ENCODE peak calls at places on chromosomes 7 and 10, in eight cellular contexts. M is GM12865, W is GM20000, H is natural killer cell, X is osteoblast, F is uterus, S is left ventricle myocardium inferior, Y is osteocyte. P is an unnamed sample.
A peak's percentile ranks its signal among the peaks of the same experiment; 100 is the strongest.

GRCh38 chr10:118754132-118754555 is 626 bp downstream of the CACUL1 start:
- DNase-seq in M (peak; percentile 48), W (peak; percentile 55), H (peak; percentile 44), X (peak; percentile 84), F (no peak), S (peak; percentile 31), Y (no peak), P (no peak)

GRCh38 chr7:77306231-77307067 is 106.8 kb upstream of the FGL2 start:
- DNase-seq in M (no peak), W (no peak), H (no peak), X (no peak), F (no peak), S (no peak), Y (no peak), P (no peak)

GRCh38 chr7:91085175-91085574 is 179.1 kb upstream of the FZD1 start:
- DNase-seq in M (no peak), W (no peak), H (no peak), X (no peak), F (no peak), S (no peak), Y (no peak), P (no peak)

GRCh38 chr7:23662124-23662982 is 17.6 kb upstream of the FAM221A start:
- DNase-seq in M (no peak), W (no peak), H (no peak), X (no peak), F (no peak), S (no peak), Y (no peak), P (no peak)

GRCh38 chr7:150941983-150942590 is 36.0 kb downstream of the KCNH2 start:
- DNase-seq in M (peak; percentile 32), W (no peak), H (no peak), X (peak; percentile 66), F (no peak), S (peak; percentile 72), Y (no peak), P (no peak)

GRCh38 chr10:73889014-73889413 is 14.7 kb upstream of the CAMK2G start:
- DNase-seq in M (peak; percentile 75), W (no peak), H (no peak), X (peak; percentile 65), F (peak; percentile 39), S (peak; percentile 56), Y (no peak), P (no peak)

GRCh38 chr10:42951486-42952251 is 125.2 kb upstream of the RET start:
- DNase-seq in M (no peak), W (no peak), H (no peak), X (peak; percentile 47), F (no peak), S (peak; percentile 58), Y (peak; percentile 77), P (no peak)

GRCh38 chr10:62815373-62816111 is 624 bp downstream of the EGR2 start:
- DNase-seq in M (peak; percentile 39), W (no peak), H (peak; percentile 41), X (peak; percentile 90), F (no peak), S (no peak), Y (no peak), P (no peak)

GRCh38 chr7:142948603-142949002 is 9.3 kb downstream of the LLCFC1 start:
- DNase-seq in M (no peak), W (no peak), H (no peak), X (no peak), F (no peak), S (no peak), Y (no peak), P (no peak)

GRCh38 chr10:14487511-14487909 is 156.8 kb upstream of the FRMD4A start:
- DNase-seq in M (no peak), W (no peak), H (no peak), X (no peak), F (no peak), S (no peak), Y (no peak), P (no peak)

GRCh38 chr10:29804025-29804852 is 169.5 kb upstream of the SVIL start:
- DNase-seq in M (no peak), W (no peak), H (no peak), X (peak; percentile 92), F (no peak), S (no peak), Y (peak; percentile 86), P (no peak)

GRCh38 chr10:75461672-75462649 is 30.5 kb downstream of the LRMDA start:
- DNase-seq in M (no peak), W (no peak), H (no peak), X (no peak), F (no peak), S (no peak), Y (no peak), P (no peak)

GRCh38 chr7:43302211-43302711 is 189.8 kb downstream of the HECW1 start:
- DNase-seq in M (no peak), W (no peak), H (no peak), X (peak; percentile 78), F (no peak), S (no peak), Y (no peak), P (no peak)

GRCh38 chr10:21526952-21527633 is 1.6 kb upstream of the SKIDA1 start:
- DNase-seq in M (peak; percentile 74), W (peak; percentile 73), H (peak; percentile 43), X (peak; percentile 92), F (peak; percentile 71), S (peak; percentile 81), Y (no peak), P (no peak)

GRCh38 chr10:3544561-3544960 is 240.4 kb downstream of the KLF6 start:
- DNase-seq in M (no peak), W (no peak), H (no peak), X (no peak), F (no peak), S (no peak), Y (no peak), P (no peak)

DNA sequence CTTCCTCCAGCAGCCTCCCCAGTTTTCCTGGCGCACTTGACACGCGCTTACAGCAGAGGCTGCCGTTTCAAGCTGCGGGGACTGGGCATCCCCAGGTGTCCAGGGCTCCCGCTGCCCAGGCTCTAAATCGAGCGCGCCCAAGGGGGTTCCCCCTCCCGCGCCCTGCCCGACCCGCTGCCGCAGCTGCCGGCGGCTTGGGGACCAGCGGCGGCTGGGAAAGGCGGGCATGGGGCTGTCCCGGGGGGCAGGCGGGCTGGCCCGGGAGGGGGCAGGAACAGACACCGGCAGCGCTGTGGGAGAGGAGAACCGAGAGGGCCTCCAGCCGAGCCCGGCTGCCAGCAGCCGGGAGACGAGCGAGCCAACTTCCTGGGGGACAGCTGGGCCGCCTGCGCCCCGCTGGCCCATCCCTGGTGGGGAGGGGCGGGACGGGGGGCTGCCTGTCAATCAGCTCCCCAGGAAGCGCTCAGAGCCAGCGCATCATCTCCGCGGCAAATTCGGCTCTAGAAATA is 14.9 kb downstream of the GRID2IP start:
- DNase-seq in M (no peak), W (peak; percentile 72), H (no peak), X (peak; percentile 92), F (no peak), S (no peak), Y (no peak), P (no peak)
- TF ChIP-seq CTCF in M (no peak), W (no peak), H (no peak), X (no peak), F (no peak), S (no peak), Y (no peak), P (no peak)

GRCh38 chr7:82567841-82568240 is 124.3 kb upstream of the CACNA2D1 start:
- DNase-seq in M (no peak), W (no peak), H (no peak), X (no peak), F (no peak), S (no peak), Y (no peak), P (no peak)

GRCh38 chr7:82566752-82567151 is 123.2 kb upstream of the CACNA2D1 start:
- DNase-seq in M (no peak), W (no peak), H (no peak), X (no peak), F (no peak), S (peak; percentile 33), Y (no peak), P (no peak)

GRCh38 chr7:82567356-82567755 is 123.8 kb upstream of the CACNA2D1 start:
- DNase-seq in M (no peak), W (no peak), H (no peak), X (no peak), F (no peak), S (no peak), Y (no peak), P (no peak)

DNA sequence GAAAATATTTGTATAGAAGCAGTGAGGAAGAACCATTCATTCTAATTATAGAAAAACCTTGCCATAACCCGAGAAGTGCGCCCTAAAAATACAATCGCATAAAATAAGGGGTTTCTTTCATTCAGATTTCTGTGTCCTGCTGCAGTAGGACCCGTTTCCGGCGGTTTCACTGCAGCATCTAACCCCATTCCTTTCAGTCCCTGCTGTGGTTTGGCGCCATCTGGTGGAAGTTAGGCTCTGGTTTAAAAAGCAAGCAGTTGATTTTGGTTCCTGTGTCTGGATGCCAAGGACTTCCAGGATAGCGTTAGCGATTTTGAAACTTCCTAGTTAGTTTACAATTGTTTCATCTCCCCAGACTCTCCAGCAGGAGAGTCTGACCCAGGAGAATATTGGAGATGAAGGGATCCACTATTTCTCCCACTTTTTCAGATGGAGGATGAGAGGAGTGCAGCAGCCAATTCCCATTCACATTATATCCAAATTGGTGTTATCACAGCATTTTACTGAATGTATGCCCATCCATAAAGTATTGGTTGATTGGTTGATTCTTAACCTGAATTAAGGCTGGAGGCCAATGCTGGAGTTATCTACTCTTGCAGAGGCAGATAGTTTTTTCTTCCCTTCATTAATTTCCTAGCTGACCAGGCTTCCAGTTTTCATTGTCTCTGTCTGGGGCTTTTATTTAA is 128.8 kb upstream of the CACNA2D1 start:
- DNase-seq in M (peak; percentile 84), W (peak; percentile 71), H (peak; percentile 35), X (peak; percentile 87), F (peak; percentile 80), S (peak; percentile 79), Y (peak; percentile 91), P (peak; percentile 33)
- TF ChIP-seq CTCF in M (peak; percentile 87), W (peak; percentile 76), H (peak; percentile 67), X (peak; percentile 98), F (peak; percentile 92), S (peak; percentile 96), Y (peak; percentile 97), P (peak; percentile 94)

GRCh38 chr10:1074748-1075358 is 18.7 kb downstream of the WDR37 start:
- DNase-seq in M (peak; percentile 9), W (no peak), H (no peak), X (no peak), F (no peak), S (no peak), Y (no peak), P (no peak)
- TF ChIP-seq CTCF in M (peak; percentile 19), W (no peak), H (no peak), X (peak; percentile 31), F (no peak), S (peak; percentile 36), Y (peak; percentile 25), P (peak; percentile 9)

DNA sequence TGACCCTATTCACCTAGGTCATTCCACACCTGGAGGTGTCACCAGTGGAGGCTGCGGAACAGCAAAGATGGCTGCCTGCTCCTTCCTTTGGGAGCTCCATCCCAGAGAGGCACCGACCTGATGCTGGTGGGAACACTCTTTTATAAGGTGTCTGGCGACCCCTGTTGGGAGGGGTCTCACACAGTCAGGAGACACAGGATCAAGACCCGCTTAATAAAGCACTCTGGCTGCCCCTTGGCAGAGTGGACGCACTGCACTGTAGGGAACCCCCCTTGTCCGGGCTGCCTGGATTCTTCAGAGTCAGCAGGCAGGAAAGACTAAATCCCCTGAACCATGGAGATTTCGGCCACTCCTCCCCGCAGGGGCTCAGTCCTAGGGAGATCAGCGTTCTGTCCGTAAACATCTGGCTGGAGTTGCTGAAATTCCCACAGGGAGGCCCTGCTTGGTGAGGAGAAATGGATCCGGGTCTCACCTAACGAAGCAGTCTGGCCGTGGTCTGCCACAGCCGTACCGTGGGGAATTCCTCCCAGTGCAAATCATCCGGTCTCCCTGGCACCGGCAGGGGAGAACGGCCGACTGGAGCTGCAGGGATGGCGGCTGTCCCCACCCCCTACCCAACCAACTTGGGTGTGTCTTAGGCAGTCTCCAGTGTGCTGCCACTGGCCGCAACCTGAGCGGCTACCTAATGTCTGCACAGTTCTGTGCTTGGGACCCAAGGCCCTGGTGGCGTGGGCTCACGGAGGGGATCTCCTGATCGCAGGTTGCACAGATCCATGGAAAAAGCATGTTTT is 66.1 kb downstream of the LSMEM1 start:
- DNase-seq in M (peak; percentile 15), W (no peak), H (no peak), X (no peak), F (no peak), S (no peak), Y (no peak), P (no peak)
- TF ChIP-seq CTCF in M (no peak), W (no peak), H (no peak), X (no peak), F (no peak), S (no peak), Y (no peak), P (peak; percentile 1)

P was measured in D721Med.